ENCODE peak calls at places on chromosomes 2 and 18, in nine cellular contexts. P is H9, W is ovary, C is left ventricle myocardium inferior, Y is dorsolateral prefrontal cortex, R is astrocyte, Q is brain microvascular endothelial cell, M is fibroblast of lung, J is fibroblast of pulmonary artery. E is an unnamed sample.
A peak's percentile ranks its signal among the peaks of the same experiment; 100 is the strongest.

GRCh38 chr2:233620204-233620603 is 2.8 kb downstream of the UGT1A8 start:
- DNase-seq in Q (no peak), C (no peak), Y (no peak), R (no peak), W (no peak), P (no peak), J (no peak), M (no peak), E (no peak)

GRCh38 chr18:57772387-57772799 is 30.7 kb downstream of the ATP8B1 start:
- DNase-seq in Y (no peak), R (no peak), J (no peak), P (no peak), M (no peak), W (no peak), Q (no peak), C (no peak), E (no peak)

GRCh38 chr2:21640046-21640445 is 516.3 kb downstream of the TDRD15 start:
- DNase-seq in Q (no peak), P (no peak), M (no peak), Y (no peak), R (no peak), C (no peak), W (no peak), J (no peak), E (no peak)

GRCh38 chr2:82819936-82820335 is 1639.1 kb downstream of the SUCLG1 start:
- DNase-seq in W (no peak), C (no peak), M (peak; percentile 65), J (no peak), Q (no peak), Y (no peak), P (no peak), R (peak; percentile 68), E (no peak)

GRCh38 chr18:75477913-75478312 is 50.4 kb upstream of the SMIM21 start:
- DNase-seq in Y (no peak), J (peak; percentile 42), P (no peak), R (peak; percentile 43), W (no peak), C (no peak), Q (peak; percentile 31), M (peak; percentile 51), E (peak; percentile 71)

GRCh38 chr2:43448822-43449110 is 147.1 kb downstream of the THADA start:
- DNase-seq in Q (no peak), Y (no peak), W (no peak), J (no peak), M (no peak), P (peak; percentile 67), R (no peak), C (no peak), E (no peak)

GRCh38 chr2:1670636-1671035 is 73.7 kb downstream of the PXDN start:
- DNase-seq in M (no peak), W (no peak), Y (no peak), R (no peak), Q (no peak), J (no peak), P (peak; percentile 2), C (no peak), E (no peak)

GRCh38 chr18:61756244-61756643 is 136.6 kb downstream of the RNF152 start:
- DNase-seq in W (no peak), Y (no peak), J (no peak), Q (no peak), R (no peak), M (no peak), P (no peak), C (no peak), E (no peak)

GRCh38 chr18:22223263-22223960 is 54.0 kb downstream of the GATA6 start:
- DNase-seq in Y (no peak), R (peak; percentile 94), Q (peak; percentile 94), M (peak; percentile 97), W (no peak), P (peak; percentile 62), C (peak; percentile 77), J (peak; percentile 90), E (peak; percentile 82)

GRCh38 chr2:109487237-109487869 is 126.4 kb downstream of the SEPTIN10 start:
- DNase-seq in M (peak; percentile 97), Q (peak; percentile 78), Y (no peak), R (peak; percentile 95), W (no peak), C (no peak), P (no peak), J (peak; percentile 47), E (peak; percentile 72)

GRCh38 chr2:28975671-28976070 is 5.4 kb upstream of the TOGARAM2 start:
- DNase-seq in R (no peak), J (peak; percentile 32), Y (no peak), C (no peak), W (no peak), P (no peak), M (no peak), Q (no peak), E (peak; percentile 77)

GRCh38 chr2:115678129-115678528 is 1235.7 kb downstream of the DPP10 start:
- DNase-seq in M (no peak), Q (no peak), J (no peak), R (no peak), W (no peak), Y (no peak), C (no peak), P (no peak), E (no peak)

GRCh38 chr2:219460424-219460926 is 25.8 kb downstream of the SPEG start:
- DNase-seq in Q (no peak), Y (no peak), C (peak; percentile 77), M (peak; percentile 93), R (peak; percentile 84), W (peak; percentile 83), J (peak; percentile 68), P (peak; percentile 85), E (peak; percentile 47)

GRCh38 chr2:96727431-96727830 is 12.4 kb downstream of the LMAN2L start:
- DNase-seq in Y (no peak), P (no peak), Q (no peak), J (peak; percentile 64), C (no peak), R (no peak), M (no peak), W (no peak), E (peak; percentile 87)

GRCh38 chr2:151634726-151635467 is 99.4 kb downstream of the NEB start:
- DNase-seq in R (peak; percentile 16), Q (peak; percentile 9), C (no peak), Y (no peak), P (no peak), W (no peak), J (no peak), M (peak; percentile 39), E (no peak)

GRCh38 chr2:151637284-151637781 is 96.9 kb downstream of the NEB start:
- DNase-seq in M (no peak), W (no peak), Y (no peak), J (no peak), R (no peak), Q (no peak), P (no peak), C (no peak), E (no peak)

GRCh38 chr2:151644580-151644979 is 89.7 kb downstream of the NEB start:
- DNase-seq in Q (no peak), W (no peak), R (no peak), J (no peak), Y (no peak), M (no peak), P (no peak), C (no peak), E (no peak)

GRCh38 chr2:151638188-151638933 is 95.9 kb downstream of the NEB start:
- DNase-seq in W (no peak), R (no peak), P (no peak), J (no peak), M (peak; percentile 12), Q (no peak), C (no peak), Y (no peak), E (peak; percentile 31)

GRCh38 chr2:151640087-151640486 is 94.2 kb downstream of the NEB start:
- DNase-seq in Y (no peak), J (no peak), R (no peak), W (no peak), M (no peak), Q (no peak), P (no peak), C (no peak), E (no peak)
- TF ChIP-seq CTCF in Y (no peak), J (no peak), R (no peak), W (no peak), M (no peak), Q (peak; percentile 9), P (peak; percentile 49), C (no peak), E (no peak)

DNA sequence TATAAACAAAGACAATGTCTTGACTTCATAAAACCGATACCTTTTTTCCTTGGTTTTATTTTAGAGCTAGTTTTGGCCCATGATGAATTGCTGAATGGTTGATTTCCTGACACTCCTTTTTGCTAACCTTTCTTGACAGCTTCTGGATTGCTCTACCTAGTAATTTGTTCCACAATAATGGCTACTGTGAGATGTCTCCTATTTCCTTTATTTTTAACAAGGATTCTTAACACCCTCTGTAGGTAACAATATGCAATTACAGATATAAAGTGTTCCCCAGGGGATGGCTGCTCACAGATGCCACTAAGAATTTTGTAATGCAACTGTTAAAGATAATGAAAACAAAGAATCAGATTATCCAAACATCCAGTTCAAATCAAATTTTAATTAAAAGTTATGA is 100.8 kb upstream of the ATP5MC3 start:
- DNase-seq in Y (no peak), M (peak; percentile 25), P (no peak), C (no peak), J (peak; percentile 61), R (peak; percentile 21), W (no peak), Q (no peak), E (peak; percentile 65)
- TF ChIP-seq CTCF in Y (peak; percentile 54), M (peak; percentile 41), P (peak; percentile 66), C (peak; percentile 66), J (peak; percentile 49), R (peak; percentile 41), W (no peak), Q (peak; percentile 51), E (peak; percentile 62)

DNA sequence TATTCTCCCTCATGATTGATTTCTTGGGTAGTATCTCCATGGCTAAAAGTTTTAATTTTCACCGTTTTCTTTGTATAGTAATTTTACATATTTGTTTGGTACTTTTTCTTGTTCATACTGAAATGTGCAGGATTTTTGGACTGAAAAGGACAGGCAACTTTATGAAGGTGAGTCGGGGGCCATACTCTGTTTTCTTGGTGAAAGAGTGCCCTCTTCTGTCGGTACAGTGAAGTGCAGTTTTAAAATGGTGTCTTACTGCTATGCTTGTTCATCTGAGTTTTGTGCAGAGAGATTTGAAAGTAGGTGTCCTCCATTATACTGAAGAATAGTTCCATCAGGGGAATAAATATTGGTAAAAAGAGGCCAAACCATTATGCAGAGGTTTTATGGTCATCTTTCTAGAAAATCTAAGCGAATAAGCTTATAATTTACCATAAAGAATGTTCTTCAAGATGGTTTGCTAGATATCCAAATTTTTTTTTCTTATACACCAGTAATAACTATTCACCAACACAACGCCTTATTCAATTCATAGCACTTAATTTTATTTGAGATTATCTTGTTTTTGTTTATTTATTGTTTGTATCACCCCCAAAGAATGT is 8.7 kb upstream of the SERPINB13 start:
- DNase-seq in M (peak; percentile 8), Q (peak; percentile 53), C (no peak), P (peak; percentile 40), Y (no peak), W (no peak), R (no peak), J (peak; percentile 54), E (peak; percentile 70)
- TF ChIP-seq CTCF in M (peak; percentile 79), Q (peak; percentile 82), C (peak; percentile 78), P (peak; percentile 86), Y (peak; percentile 79), W (no peak), R (peak; percentile 68), J (peak; percentile 70), E (peak; percentile 82)

DNA sequence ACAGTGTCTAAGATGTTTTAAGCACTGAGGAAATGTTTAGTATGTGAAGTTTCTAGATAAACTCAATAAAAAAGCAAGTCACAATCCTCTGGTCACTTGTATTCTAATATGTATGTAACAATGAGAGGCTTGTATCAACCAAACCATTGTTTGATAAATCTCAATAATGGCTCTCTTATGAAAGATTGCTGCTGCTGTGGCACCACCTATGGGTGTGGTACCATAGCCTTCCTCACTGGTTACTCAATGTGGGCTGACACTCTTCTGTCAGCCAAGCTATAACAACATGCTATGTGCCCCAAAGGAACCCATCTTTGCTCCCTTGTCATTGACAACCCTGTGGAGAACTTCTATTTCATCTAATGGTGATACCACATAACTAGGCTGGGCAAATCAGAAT is 12.6 kb upstream of the RAB1A start:
- DNase-seq in W (no peak), C (no peak), M (no peak), Q (no peak), R (no peak), Y (no peak), P (no peak), J (peak; percentile 17), E (peak; percentile 22)
- TF ChIP-seq CTCF in W (no peak), C (peak; percentile 45), M (no peak), Q (peak; percentile 38), R (no peak), Y (peak; percentile 68), P (peak; percentile 18), J (peak; percentile 17), E (peak; percentile 47)

E was measured in choroid plexus epithelial cell.